ENCODE peak calls at places on chromosome 12, in four cellular contexts. One of them, this sample, is unnamed. For H3K4me1 and H3K9me3, the result is how much of the 10 kb centered on the place peaks cover.

GRCh38 chr12:7966558-7966957 is 30.6 kb upstream of the SLC2A3 start:
- DNase-seq in HepG2: no peak
- DNase-seq in naive thymus-derived CD4-positive, alpha-beta T cell: no peak
- DNase-seq in pancreas: no peak
- DNase-seq in this sample: no peak

GRCh38 chr12:27462851-27463250 is 16.3 kb downstream of the SMCO2 start:
- DNase-seq in HepG2: no peak
- DNase-seq in naive thymus-derived CD4-positive, alpha-beta T cell: no peak
- DNase-seq in pancreas: no peak
- DNase-seq in this sample: peak

GRCh38 chr12:104588048-104588942 is 131.5 kb downstream of the CHST11 start:
- DNase-seq in HepG2: no peak
- DNase-seq in naive thymus-derived CD4-positive, alpha-beta T cell: no peak
- DNase-seq in pancreas: no peak
- DNase-seq in this sample: no peak

GRCh38 chr12:106042091-106042490 is 96.7 kb downstream of the NUAK1 start:
- DNase-seq in HepG2: no peak
- DNase-seq in naive thymus-derived CD4-positive, alpha-beta T cell: no peak
- DNase-seq in pancreas: no peak
- DNase-seq in this sample: no peak

GRCh38 chr12:105378821-105379400 is 48.4 kb downstream of the C12orf75 start:
- DNase-seq in HepG2: peak
- DNase-seq in naive thymus-derived CD4-positive, alpha-beta T cell: no peak
- DNase-seq in pancreas: no peak
- DNase-seq in this sample: no peak

GRCh38 chr12:88604646-88605045 is 24.4 kb upstream of the KITLG start:
- DNase-seq in HepG2: no peak
- DNase-seq in naive thymus-derived CD4-positive, alpha-beta T cell: no peak
- DNase-seq in pancreas: no peak
- DNase-seq in this sample: no peak

GRCh38 chr12:27299102-27299501 is 33.5 kb upstream of the BMAL2 start:
- DNase-seq in HepG2: no peak
- DNase-seq in naive thymus-derived CD4-positive, alpha-beta T cell: no peak
- DNase-seq in pancreas: no peak
- DNase-seq in this sample: no peak

GRCh38 chr12:124115976-124116690 is 143.1 kb downstream of the ZNF664 start:
- DNase-seq in HepG2: no peak
- DNase-seq in naive thymus-derived CD4-positive, alpha-beta T cell: no peak
- DNase-seq in pancreas: no peak
- DNase-seq in this sample: no peak

GRCh38 chr12:54173066-54173726 is 15.6 kb downstream of the SMUG1 start:
- DNase-seq in HepG2: no peak
- DNase-seq in naive thymus-derived CD4-positive, alpha-beta T cell: peak
- DNase-seq in pancreas: no peak
- DNase-seq in this sample: peak

GRCh38 chr12:65666876-65667275 is 157.4 kb upstream of the HMGA2 start:
- DNase-seq in HepG2: no peak
- DNase-seq in naive thymus-derived CD4-positive, alpha-beta T cell: no peak
- DNase-seq in pancreas: no peak
- DNase-seq in this sample: no peak

GRCh38 chr12:2240390-2240789 is 187.6 kb downstream of the CACNA1C start:
- DNase-seq in HepG2: no peak
- DNase-seq in naive thymus-derived CD4-positive, alpha-beta T cell: no peak
- DNase-seq in pancreas: no peak
- DNase-seq in this sample: no peak

GRCh38 chr12:100427078-100427477 is 46.6 kb upstream of the NR1H4 start:
- DNase-seq in HepG2: peak
- DNase-seq in naive thymus-derived CD4-positive, alpha-beta T cell: no peak
- DNase-seq in pancreas: no peak
- DNase-seq in this sample: no peak

GRCh38 chr12:77795699-77796098 is 35.0 kb upstream of the NAV3 start:
- DNase-seq in HepG2: no peak
- DNase-seq in naive thymus-derived CD4-positive, alpha-beta T cell: no peak
- DNase-seq in pancreas: no peak
- DNase-seq in this sample: no peak

GRCh38 chr12:122830517-122831214 is 4.6 kb upstream of the HIP1R start:
- DNase-seq in HepG2: no peak
- DNase-seq in naive thymus-derived CD4-positive, alpha-beta T cell: no peak
- DNase-seq in pancreas: no peak
- DNase-seq in this sample: no peak

GRCh38 chr12:1213205-1213604 is 222.2 kb downstream of the ERC1 start:
- DNase-seq in HepG2: no peak
- DNase-seq in naive thymus-derived CD4-positive, alpha-beta T cell: no peak
- DNase-seq in pancreas: no peak
- DNase-seq in this sample: no peak

GRCh38 chr12:88371416-88372183 is 208.7 kb downstream of the KITLG start:
- DNase-seq in HepG2: no peak
- DNase-seq in naive thymus-derived CD4-positive, alpha-beta T cell: no peak
- DNase-seq in pancreas: no peak
- DNase-seq in this sample: no peak

GRCh38 chr12:117298648-117299225 is 62.7 kb downstream of the NOS1 start:
- DNase-seq in HepG2: no peak
- DNase-seq in naive thymus-derived CD4-positive, alpha-beta T cell: no peak
- DNase-seq in pancreas: no peak
- DNase-seq in this sample: no peak
- H3K4me1 ChIP-seq in HepG2: under half
- H3K4me1 ChIP-seq in naive thymus-derived CD4-positive, alpha-beta T cell: under half
- H3K4me1 ChIP-seq in pancreas: under half
- H3K4me1 ChIP-seq in this sample: under half

GRCh38 chr12:113774526-113774925 is 191.6 kb downstream of the RBM19 start:
- DNase-seq in HepG2: no peak
- DNase-seq in naive thymus-derived CD4-positive, alpha-beta T cell: no peak
- DNase-seq in pancreas: no peak
- DNase-seq in this sample: no peak

GRCh38 chr12:113778432-113779128 is 187.5 kb downstream of the RBM19 start:
- DNase-seq in HepG2: no peak
- DNase-seq in naive thymus-derived CD4-positive, alpha-beta T cell: no peak
- DNase-seq in pancreas: no peak
- DNase-seq in this sample: no peak

GRCh38 chr12:113779774-113780173 is 186.4 kb downstream of the RBM19 start:
- DNase-seq in HepG2: no peak
- DNase-seq in naive thymus-derived CD4-positive, alpha-beta T cell: no peak
- DNase-seq in pancreas: no peak
- DNase-seq in this sample: no peak

GRCh38 chr12:113777751-113778150 is 188.4 kb downstream of the RBM19 start:
- DNase-seq in HepG2: no peak
- DNase-seq in naive thymus-derived CD4-positive, alpha-beta T cell: no peak
- DNase-seq in pancreas: no peak
- DNase-seq in this sample: no peak

GRCh38 chr12:113776536-113776935 is 189.6 kb downstream of the RBM19 start:
- DNase-seq in HepG2: no peak
- DNase-seq in naive thymus-derived CD4-positive, alpha-beta T cell: no peak
- DNase-seq in pancreas: no peak
- DNase-seq in this sample: no peak
- H3K9me3 ChIP-seq in HepG2: under half
- H3K9me3 ChIP-seq in naive thymus-derived CD4-positive, alpha-beta T cell: under half
- H3K9me3 ChIP-seq in pancreas: under half
- H3K9me3 ChIP-seq in this sample: under half

DNA sequence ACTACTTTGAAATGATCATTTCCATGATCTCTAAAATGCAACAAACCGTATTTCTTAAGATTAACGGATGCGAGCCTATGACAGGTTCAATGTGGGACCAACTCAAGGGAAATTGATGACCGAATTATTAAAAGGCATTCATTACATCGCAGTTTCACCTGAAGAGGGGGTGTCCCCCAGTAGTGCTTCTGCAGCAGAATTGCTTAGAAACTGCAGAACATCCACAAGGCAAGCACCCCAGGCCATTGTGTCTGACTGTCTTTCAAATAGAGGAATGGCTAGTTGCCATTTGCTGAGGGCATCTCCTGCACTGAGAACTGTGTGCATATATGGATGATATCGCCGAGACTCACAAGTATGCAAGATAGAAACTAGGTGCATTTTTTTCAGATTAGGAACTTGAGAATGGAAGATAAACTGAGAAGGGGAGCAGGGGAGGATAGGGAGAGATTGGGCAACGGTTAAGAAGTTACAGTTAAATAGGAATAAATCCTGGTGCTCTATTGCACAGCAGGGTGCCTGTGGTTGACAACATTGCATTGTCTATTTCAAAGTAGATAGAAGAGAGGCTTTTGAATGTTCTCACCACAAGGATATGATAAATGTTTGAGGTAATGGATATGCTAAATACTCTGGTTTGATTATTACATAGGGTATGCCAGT is 234.3 kb upstream of the PLEKHG7 start:
- DNase-seq in HepG2: no peak
- DNase-seq in naive thymus-derived CD4-positive, alpha-beta T cell: no peak
- DNase-seq in pancreas: no peak
- DNase-seq in this sample: no peak
- H3K4me1 ChIP-seq in HepG2: under half
- H3K4me1 ChIP-seq in naive thymus-derived CD4-positive, alpha-beta T cell: under half
- H3K4me1 ChIP-seq in pancreas: under half
- H3K4me1 ChIP-seq in this sample: half or more

DNA sequence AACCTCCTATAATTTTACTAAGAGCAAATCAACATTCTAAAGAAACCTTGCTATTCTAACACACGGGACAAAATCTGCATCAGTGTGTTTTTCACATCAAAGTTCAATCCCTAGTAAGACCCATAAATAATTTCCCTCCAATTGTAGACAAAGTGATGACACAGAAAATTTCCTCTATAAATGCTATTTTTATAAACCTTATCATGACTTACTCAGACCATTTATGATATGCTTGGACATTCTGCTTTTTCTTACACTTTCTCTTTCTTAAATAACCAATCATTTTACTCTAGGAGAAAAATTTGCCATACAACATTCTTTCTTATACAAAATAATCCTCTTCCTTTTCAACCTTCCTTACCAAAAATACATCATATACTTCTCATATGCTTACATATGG is 67.0 kb downstream of the SDR9C7 start:
- DNase-seq in HepG2: no peak
- DNase-seq in naive thymus-derived CD4-positive, alpha-beta T cell: no peak
- DNase-seq in pancreas: no peak
- DNase-seq in this sample: no peak
- H3K9me3 ChIP-seq in HepG2: half or more
- H3K9me3 ChIP-seq in naive thymus-derived CD4-positive, alpha-beta T cell: under half
- H3K9me3 ChIP-seq in pancreas: under half
- H3K9me3 ChIP-seq in this sample: half or more

DNA sequence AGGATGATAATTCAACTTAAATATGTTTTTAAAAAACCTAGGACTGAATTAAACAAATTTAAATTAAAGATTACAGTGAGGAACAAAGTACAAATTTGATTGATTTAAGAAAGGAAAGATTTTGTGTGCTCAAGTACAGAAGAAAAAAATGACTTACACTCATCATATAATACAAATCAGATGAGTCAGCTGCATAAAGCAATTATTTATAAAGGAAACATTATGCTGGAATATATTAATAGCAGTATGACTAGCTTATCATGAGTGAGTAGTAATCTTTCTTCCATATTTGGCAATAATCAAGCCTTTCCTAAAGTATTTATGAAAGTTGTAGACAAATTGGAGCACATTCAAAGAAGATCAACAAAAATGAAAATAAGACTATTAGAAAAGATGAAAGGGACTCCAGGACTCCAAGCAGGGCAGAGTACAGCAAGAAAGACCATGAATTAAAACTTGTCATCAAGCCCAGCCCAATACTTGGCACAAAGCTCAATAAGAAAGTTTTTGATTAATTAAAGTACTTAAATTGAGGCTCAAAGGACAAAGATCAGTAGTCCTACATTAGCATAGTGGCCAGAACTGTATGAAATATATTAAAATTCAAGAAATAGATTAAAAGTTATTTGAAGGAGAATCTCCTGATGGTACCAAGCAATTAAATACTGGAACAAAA is 32.8 kb downstream of the CCER1 start:
- DNase-seq in HepG2: no peak
- DNase-seq in naive thymus-derived CD4-positive, alpha-beta T cell: no peak
- DNase-seq in pancreas: no peak
- DNase-seq in this sample: no peak
- H3K4me1 ChIP-seq in HepG2: under half
- H3K4me1 ChIP-seq in naive thymus-derived CD4-positive, alpha-beta T cell: under half
- H3K4me1 ChIP-seq in pancreas: under half
- H3K4me1 ChIP-seq in this sample: under half

DNA sequence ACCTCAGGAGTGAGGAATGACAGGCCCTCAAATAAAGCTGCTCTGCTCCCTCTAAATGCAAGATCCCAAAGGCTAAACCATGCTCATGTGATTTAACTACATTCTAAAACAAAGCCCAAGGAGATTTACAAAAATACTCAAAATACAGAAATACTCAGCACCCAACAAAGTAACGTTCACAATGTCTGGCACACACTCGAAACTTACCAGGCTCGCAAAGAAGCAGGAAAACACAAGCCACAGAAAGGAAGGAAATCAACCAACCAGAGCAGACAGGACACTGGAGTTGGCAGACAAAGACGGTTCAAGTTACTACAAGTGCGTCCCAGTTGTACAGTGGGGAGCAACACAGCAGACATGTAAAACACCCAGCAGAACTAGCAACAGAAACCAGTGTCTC is 33.4 kb downstream of the STX2 start:
- DNase-seq in HepG2: no peak
- DNase-seq in naive thymus-derived CD4-positive, alpha-beta T cell: no peak
- DNase-seq in pancreas: no peak
- DNase-seq in this sample: no peak
- H3K9me3 ChIP-seq in HepG2: under half
- H3K9me3 ChIP-seq in naive thymus-derived CD4-positive, alpha-beta T cell: under half
- H3K9me3 ChIP-seq in pancreas: under half
- H3K9me3 ChIP-seq in this sample: under half

GRCh38 chr12:111777345-111778045 is 10.8 kb downstream of the ALDH2 start:
- DNase-seq in HepG2: peak
- DNase-seq in naive thymus-derived CD4-positive, alpha-beta T cell: no peak
- DNase-seq in pancreas: peak
- DNase-seq in this sample: no peak
- H3K4me1 ChIP-seq in HepG2: half or more
- H3K4me1 ChIP-seq in naive thymus-derived CD4-positive, alpha-beta T cell: under half
- H3K4me1 ChIP-seq in pancreas: half or more
- H3K4me1 ChIP-seq in this sample: under half